ENCODE peak calls at places on chromosomes 12 and 14, in four cellular contexts. D is K562, P is GM12878, T is GM12891. O is an unnamed sample.

GRCh38 chr14:36773558-36773957 is 111.9 kb downstream of the PAX9 start:
- DNase-seq in D (no peak), P (no peak), T (no peak), O (no peak)

GRCh38 chr14:97185186-97185585 is 388.0 kb downstream of the VRK1 start:
- DNase-seq in D (no peak), P (no peak), T (no peak), O (no peak)

GRCh38 chr12:82593901-82594396 is 92.8 kb upstream of the TMTC2 start:
- DNase-seq in D (no peak), P (peak), T (no peak), O (no peak)

GRCh38 chr14:76091036-76091435 is 60.7 kb upstream of the GPATCH2L start:
- DNase-seq in D (peak), P (no peak), T (peak), O (no peak)

GRCh38 chr14:50821471-50822464 is 9.2 kb downstream of the NIN start:
- DNase-seq in D (peak), P (peak), T (no peak), O (peak)

GRCh38 chr12:53181935-53182334 is 1.2 kb upstream of the CSAD start:
- DNase-seq in D (no peak), P (no peak), T (no peak), O (no peak)

GRCh38 chr12:77062846-77063461 is 2.4 kb downstream of the E2F7 start:
- DNase-seq in D (peak), P (peak), T (no peak), O (no peak)

GRCh38 chr12:100404769-100405407 is 48.0 kb downstream of the SLC17A8 start:
- DNase-seq in D (peak), P (peak), T (peak), O (peak)

GRCh38 chr14:32509632-32510187 is 180.6 kb downstream of the AKAP6 start:
- DNase-seq in D (no peak), P (no peak), T (no peak), O (no peak)

GRCh38 chr14:76181546-76181945 is 29.8 kb downstream of the GPATCH2L start:
- DNase-seq in D (no peak), P (no peak), T (no peak), O (no peak)

GRCh38 chr12:56326533-56326932 is 7.3 kb downstream of the PAN2 start:
- DNase-seq in D (no peak), P (no peak), T (no peak), O (no peak)

GRCh38 chr14:23052182-23052623 is 5.1 kb downstream of the CDH24 start:
- DNase-seq in D (peak), P (no peak), T (no peak), O (no peak)

GRCh38 chr12:78799679-78800078 is 64.9 kb upstream of the SYT1 start:
- DNase-seq in D (no peak), P (no peak), T (no peak), O (no peak)

GRCh38 chr14:75441731-75442130 is 13.9 kb downstream of the JDP2 start:
- DNase-seq in D (no peak), P (no peak), T (no peak), O (no peak)

DNA sequence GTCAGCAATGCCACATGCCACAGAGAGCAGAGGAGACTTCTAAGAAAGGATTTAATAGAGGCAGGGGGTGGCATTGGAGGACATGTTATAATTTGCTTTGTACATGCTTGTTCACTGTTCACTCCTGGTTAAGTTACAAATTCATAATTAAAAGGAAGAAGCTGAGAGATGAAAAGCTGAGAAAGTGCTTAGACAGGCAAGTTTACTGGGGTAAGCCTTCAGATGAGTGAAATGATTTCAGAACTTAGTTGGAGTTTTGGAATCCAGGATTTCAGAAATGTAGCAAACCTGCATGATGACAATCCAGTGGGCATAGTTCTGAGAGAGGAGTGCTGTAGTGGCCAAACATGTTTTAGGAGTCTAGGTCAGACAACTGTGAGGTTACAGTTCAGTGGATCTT is 67.3 kb upstream of the FBXO33 start:
- DNase-seq in D (no peak), P (no peak), T (no peak), O (no peak)
- TF ChIP-seq POLR2AphosphoS5 in D (no peak), P (no peak), T (no peak), O (no peak)

GRCh38 chr14:19823765-19824164 is 20.2 kb downstream of the OR4N2 start:
- DNase-seq in D (no peak), P (no peak), T (no peak), O (no peak)
- TF ChIP-seq SPI1 in D (no peak), P (no peak), T (no peak), O (no peak)

DNA sequence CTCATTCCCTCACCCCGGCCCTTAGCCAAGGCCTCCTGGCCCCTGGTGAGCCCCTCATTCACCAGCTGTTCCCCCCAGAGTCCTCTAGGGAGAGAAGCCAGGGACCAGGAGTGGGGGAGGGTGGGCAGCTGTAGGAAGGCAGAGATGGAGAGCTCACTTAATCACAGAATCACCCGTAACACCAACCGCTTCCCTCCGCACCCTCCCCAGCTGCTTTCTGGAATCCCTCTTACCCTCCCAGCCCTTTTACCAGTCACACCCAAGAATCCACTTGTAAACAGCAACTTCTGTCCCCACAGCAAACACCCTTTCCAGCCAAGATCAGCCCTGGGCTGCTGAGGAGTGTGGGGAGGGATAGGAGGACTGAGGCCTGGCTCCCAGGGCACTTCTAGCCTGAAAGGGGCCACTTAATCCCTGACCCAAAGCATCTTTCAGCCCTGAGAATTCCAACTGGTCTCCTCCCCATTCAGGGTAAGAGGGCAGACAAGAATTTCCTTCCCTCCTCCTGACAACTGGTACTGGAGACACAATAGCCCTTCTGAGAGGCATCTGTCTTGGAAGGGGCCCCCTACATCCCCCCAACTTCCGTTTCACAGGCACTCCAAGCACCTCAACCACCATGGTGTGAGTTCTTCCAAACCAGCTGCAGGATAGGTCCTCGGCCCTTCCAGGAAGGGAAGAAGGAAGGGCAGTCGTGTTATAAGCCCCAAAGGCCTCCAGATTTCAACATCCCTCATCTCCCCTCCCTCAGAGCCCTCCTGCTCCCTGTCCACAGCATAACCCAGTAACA is 18.6 kb downstream of the NCKAP5L start:
- DNase-seq in D (no peak), P (no peak), T (no peak), O (no peak)
- TF ChIP-seq POLR2AphosphoS5 in D (no peak), P (peak), T (no peak), O (no peak)

GRCh38 chr14:99034711-99035171 is 237.3 kb downstream of the BCL11B start:
- DNase-seq in D (no peak), P (no peak), T (no peak), O (no peak)

GRCh38 chr14:99035712-99036593 is 236.0 kb downstream of the BCL11B start:
- DNase-seq in D (no peak), P (no peak), T (no peak), O (peak)

GRCh38 chr14:99036594-99037293 is 235.3 kb downstream of the BCL11B start:
- DNase-seq in D (no peak), P (no peak), T (no peak), O (peak)

GRCh38 chr14:99033951-99034350 is 238.0 kb downstream of the BCL11B start:
- DNase-seq in D (no peak), P (no peak), T (no peak), O (no peak)

GRCh38 chr14:99035268-99035667 is 236.7 kb downstream of the BCL11B start:
- DNase-seq in D (no peak), P (no peak), T (no peak), O (peak)
- TF ChIP-seq SPI1 in D (no peak), P (no peak), T (no peak), O (peak)

GRCh38 chr14:72893636-72894322 is at the start of gene DPF3:
- DNase-seq in D (peak), P (peak), T (peak), O (peak)
- TF ChIP-seq POLR2AphosphoS5 in D (no peak), P (no peak), T (no peak), O (no peak)

GRCh38 chr12:108645686-108646596 is 12.2 kb upstream of the SELPLG start:
- DNase-seq in D (no peak), P (no peak), T (no peak), O (peak)

GRCh38 chr12:108648371-108648770 is 14.7 kb upstream of the SELPLG start:
- DNase-seq in D (no peak), P (no peak), T (no peak), O (no peak)

GRCh38 chr12:108647936-108648287 is 14.2 kb upstream of the SELPLG start:
- DNase-seq in D (no peak), P (no peak), T (no peak), O (no peak)

GRCh38 chr12:108646597-108647190 is 13.0 kb upstream of the SELPLG start:
- DNase-seq in D (no peak), P (no peak), T (no peak), O (no peak)

DNA sequence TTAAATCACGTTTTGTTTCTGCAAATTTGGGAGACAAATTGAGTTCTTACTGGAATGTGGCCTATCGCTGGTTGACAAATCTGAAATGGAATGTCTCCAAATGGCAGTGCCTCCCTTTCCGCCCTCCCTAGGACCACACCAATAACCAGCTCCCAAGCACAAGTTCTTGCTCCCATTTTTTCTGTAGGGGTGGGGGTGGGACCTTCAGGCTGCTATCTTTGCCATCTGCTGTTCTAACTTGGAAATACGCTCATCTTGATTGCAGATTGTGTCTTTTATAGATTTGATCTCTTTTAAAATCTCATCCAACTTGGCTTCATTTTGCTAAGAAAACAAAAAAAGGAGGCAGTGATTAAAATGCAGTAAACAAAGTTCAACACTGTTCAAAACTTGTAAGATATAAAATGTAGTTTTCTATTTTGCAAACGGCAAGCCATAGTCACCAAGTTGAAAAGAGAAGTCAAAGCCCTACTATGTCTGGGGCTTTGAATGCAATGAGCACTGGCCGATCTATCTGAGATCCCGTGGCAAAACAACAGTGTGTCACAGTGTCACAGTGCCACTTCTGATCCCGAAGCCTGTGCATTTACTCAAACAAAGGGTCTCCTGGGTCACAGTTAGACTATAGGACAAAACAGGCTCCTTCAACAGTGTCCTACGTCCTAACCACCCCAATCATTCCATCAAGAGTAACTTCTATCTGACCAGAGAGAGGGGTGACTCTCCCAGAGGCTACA is 13.7 kb upstream of the SELPLG start:
- DNase-seq in D (no peak), P (no peak), T (no peak), O (no peak)
- TF ChIP-seq SPI1 in D (no peak), P (no peak), T (no peak), O (no peak)

GRCh38 chr12:57470286-57470969 is 9.2 kb downstream of the ARHGAP9 start:
- DNase-seq in D (no peak), P (no peak), T (no peak), O (no peak)
- TF ChIP-seq POLR2AphosphoS5 in D (no peak), P (no peak), T (no peak), O (no peak)

DNA sequence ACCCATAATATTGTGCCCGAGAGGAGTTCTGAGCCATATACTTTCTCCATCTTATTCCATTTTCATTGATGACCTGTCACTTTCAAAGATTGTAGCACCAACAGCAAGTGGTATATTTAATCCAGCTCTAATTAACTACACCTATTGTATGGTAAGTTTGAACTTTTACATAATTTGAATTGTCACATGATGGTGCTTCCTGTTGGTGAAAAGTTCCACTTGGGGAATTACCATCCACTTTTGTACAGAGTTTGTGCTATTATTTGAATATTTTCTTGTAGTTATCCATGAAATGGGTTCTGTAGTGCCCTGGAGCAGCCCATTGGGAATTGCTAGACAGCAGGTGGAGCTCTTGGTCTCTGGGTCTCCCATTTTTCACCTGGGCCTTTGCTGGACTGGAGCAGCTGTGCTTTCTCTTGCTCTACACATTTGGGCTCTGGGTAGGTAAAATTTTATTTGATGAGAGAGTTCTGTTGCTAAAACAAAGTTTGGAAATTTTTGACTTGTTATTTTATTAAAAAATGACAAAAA is 3.0 kb downstream of the SMCO3 start:
- DNase-seq in D (peak), P (no peak), T (no peak), O (no peak)
- TF ChIP-seq SPI1 in D (no peak), P (no peak), T (no peak), O (no peak)

GRCh38 chr14:35296505-35296904 is 4.3 kb downstream of the PSMA6 start:
- DNase-seq in D (no peak), P (no peak), T (no peak), O (no peak)
- TF ChIP-seq POLR2AphosphoS5 in D (no peak), P (no peak), T (no peak), O (no peak)